ENCODE peak calls at places on chromosomes 5 and 9, in six cellular contexts. S, A, U, H, E and G are unnamed samples.
A peak's percentile ranks its signal among the peaks of the same experiment; 100 is the strongest.

GRCh38 chr9:83430681-83431080 is 107.5 kb downstream of the FRMD3 start:
- DNase-seq in S (no peak), A (no peak), U (no peak), H (no peak), E (peak; percentile 52), G (no peak)

GRCh38 chr9:107333363-107333762 is 50.3 kb downstream of the RAD23B start:
- DNase-seq in S (no peak), A (no peak), U (no peak), H (no peak), E (no peak), G (no peak)

GRCh38 chr9:137502008-137502913 is 43.1 kb upstream of the NSMF start:
- DNase-seq in S (peak; percentile 84), A (no peak), U (no peak), H (no peak), E (peak; percentile 38), G (peak; percentile 32)

GRCh38 chr9:79224672-79225433 is 346.9 kb upstream of the TLE4 start:
- DNase-seq in S (peak; percentile 5), A (peak; percentile 96), U (peak; percentile 82), H (no peak), E (no peak), G (no peak)

GRCh38 chr5:157603333-157604190 is 28.0 kb upstream of the ADAM19 start:
- DNase-seq in S (peak; percentile 33), A (peak; percentile 93), U (peak; percentile 96), H (no peak), E (no peak), G (peak; percentile 78)

GRCh38 chr5:150262502-150262901 is 27.1 kb downstream of the CAMK2A start:
- DNase-seq in S (no peak), A (no peak), U (no peak), H (no peak), E (no peak), G (no peak)

GRCh38 chr5:1536298-1537165 is 12.8 kb upstream of the LPCAT1 start:
- DNase-seq in S (no peak), A (peak; percentile 20), U (no peak), H (peak; percentile 60), E (peak; percentile 22), G (peak; percentile 19)

GRCh38 chr9:22064957-22065356 is 55.9 kb upstream of the CDKN2B start:
- DNase-seq in S (no peak), A (no peak), U (no peak), H (no peak), E (no peak), G (no peak)

GRCh38 chr5:167582263-167582662 is 709.2 kb upstream of the WWC1 start:
- DNase-seq in S (peak; percentile 31), A (peak; percentile 8), U (no peak), H (no peak), E (no peak), G (no peak)

GRCh38 chr5:131164161-131164930 is 710 bp downstream of the HINT1 start:
- DNase-seq in S (peak; percentile 71), A (peak; percentile 84), U (peak; percentile 74), H (peak; percentile 75), E (peak; percentile 75), G (peak; percentile 72)
- TF ChIP-seq CTCF in S (peak; percentile 28), A (peak; percentile 37), U (no peak), H (no peak), E (no peak), G (no peak)

GRCh38 chr5:36179950-36180349 is 28.0 kb downstream of the SKP2 start:
- DNase-seq in S (no peak), A (no peak), U (no peak), H (no peak), E (no peak), G (no peak)

GRCh38 chr5:36177715-36178556 is 26.0 kb downstream of the SKP2 start:
- DNase-seq in S (peak; percentile 13), A (peak; percentile 65), U (peak; percentile 28), H (no peak), E (peak; percentile 37), G (peak; percentile 72)

GRCh38 chr5:36177154-36177553 is 25.2 kb downstream of the SKP2 start:
- DNase-seq in S (no peak), A (no peak), U (no peak), H (no peak), E (no peak), G (no peak)

GRCh38 chr5:36181709-36182262 is 29.9 kb downstream of the SKP2 start:
- DNase-seq in S (no peak), A (no peak), U (no peak), H (no peak), E (no peak), G (no peak)

DNA sequence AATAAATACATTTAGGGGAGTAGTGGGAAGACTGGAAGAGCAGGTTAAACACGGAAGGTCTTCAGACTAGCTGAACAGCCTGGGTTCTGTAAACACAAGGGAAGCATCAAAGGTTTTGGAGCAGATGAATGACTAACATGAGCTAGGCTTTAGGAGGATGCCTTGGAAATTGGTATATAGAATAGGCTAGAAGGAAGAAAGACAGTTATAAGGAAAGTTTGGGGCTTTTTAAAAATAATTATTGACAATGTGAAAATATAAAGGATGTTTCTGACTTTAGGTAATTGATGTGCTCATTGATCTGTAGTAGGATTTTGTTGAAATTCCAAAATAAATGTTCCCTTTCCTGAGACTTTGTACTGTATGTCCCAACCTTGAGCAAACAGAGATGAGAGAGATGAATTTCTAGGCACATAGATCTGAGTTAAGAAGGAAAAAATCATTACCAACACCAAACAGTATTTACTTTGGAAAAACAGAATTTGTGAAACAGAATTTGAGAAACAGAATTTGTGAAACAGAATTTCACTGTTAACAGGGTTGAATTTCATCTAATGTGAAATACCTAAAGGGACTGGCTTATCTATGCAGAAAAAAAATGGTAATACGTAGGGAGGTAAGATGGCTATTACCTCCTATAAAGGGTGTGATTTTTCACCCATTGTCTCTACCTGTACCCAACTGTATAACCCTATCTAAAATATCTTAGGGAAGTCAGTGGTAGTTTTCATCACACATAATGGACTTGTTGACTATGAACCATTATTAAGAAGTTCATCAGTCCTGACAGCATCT is 28.8 kb downstream of the SKP2 start:
- DNase-seq in S (no peak), A (no peak), U (no peak), H (no peak), E (no peak), G (no peak)
- H3K4me3 ChIP-seq in S (no peak overlapping the region), A (no peak overlapping the region), U (no peak overlapping the region), H (no peak overlapping the region), E (no peak overlapping the region), G (no peak overlapping the region)

GRCh38 chr5:145347026-145347616 is 488.0 kb downstream of the PRELID2 start:
- DNase-seq in S (no peak), A (peak; percentile 72), U (peak; percentile 41), H (no peak), E (peak; percentile 22), G (peak; percentile 77)
- H3K4me1 ChIP-seq in S (no peaks in the 10 kb centered on the region), A (peaks cover 13% of the 10 kb centered on the region), U (peaks cover 17% of the 10 kb centered on the region), H (peaks cover 32% of the 10 kb centered on the region), E (no peaks in the 10 kb centered on the region), G (no peaks in the 10 kb centered on the region)

GRCh38 chr5:96434201-96434645 is 1.2 kb upstream of the PCSK1 start:
- DNase-seq in S (peak; percentile 36), A (peak; percentile 74), U (peak; percentile 70), H (peak; percentile 72), E (peak; percentile 84), G (peak; percentile 90)

GRCh38 chr5:96440185-96440538 is 7.1 kb upstream of the PCSK1 start:
- DNase-seq in S (no peak), A (no peak), U (no peak), H (no peak), E (no peak), G (no peak)

DNA sequence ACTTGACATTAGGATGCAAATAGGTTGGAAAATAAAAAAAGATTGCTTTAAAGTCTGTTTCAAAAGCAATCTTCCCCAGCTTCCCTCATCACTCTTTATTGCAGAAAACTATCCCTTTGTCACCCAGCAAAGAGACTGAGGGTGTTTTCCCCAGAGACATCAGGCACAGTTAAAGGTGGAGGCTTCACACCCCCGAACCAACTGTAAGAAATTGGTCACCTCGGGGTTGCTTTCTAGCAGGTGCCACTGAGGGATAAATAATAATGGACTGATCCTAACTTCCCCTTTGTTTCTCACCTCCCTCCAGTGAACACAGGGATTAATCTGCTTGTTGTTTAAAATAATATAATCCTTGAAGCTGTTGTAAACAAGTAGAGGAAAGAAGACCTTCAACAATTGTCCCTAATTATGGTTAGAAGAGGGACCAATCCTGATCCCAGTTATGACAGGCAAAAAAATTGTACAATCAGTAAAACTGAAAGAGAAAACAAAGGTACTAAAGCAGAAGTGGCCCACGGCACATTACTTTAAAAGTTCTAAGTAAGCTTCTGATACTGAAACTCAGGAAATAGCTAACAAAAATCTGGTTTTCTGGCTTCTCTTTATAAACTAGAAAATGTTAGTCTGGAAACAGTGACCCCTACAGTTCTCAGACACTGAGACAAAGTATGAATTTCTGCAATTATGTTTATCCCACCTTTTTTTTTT is 6.6 kb upstream of the PCSK1 start:
- DNase-seq in S (no peak), A (no peak), U (no peak), H (no peak), E (no peak), G (peak; percentile 12)
- TF ChIP-seq CTCF in S (peak; percentile 24), A (peak; percentile 20), U (no peak), H (no peak), E (no peak), G (peak; percentile 29)

DNA sequence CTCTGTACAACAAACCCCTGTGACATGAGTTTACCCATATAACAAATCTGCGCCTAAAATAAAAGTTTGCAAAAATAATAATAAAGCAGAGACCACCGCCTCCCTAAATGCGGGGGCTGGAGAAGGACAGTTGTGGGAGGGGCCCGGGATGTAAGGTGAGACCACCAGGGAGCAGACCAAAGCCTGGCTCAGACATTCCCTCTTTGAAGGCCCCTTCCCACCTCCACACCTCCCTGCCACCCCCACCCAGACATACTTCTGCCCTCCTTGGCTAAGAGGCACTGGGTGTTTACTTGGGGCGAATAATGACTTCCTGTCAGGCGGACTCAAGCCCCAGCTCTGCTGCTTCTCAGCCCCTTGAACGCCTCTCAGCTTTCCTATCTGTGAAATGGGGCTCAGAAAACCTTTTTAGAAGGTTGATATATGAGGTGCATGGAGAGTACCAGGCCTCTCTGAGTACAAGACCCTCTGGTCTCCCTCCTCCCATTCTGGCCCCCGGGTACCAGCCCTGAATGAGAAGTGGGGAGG is 58.8 kb upstream of the GGTA1 start:
- DNase-seq in S (no peak), A (no peak), U (no peak), H (no peak), E (no peak), G (no peak)
- H3K4me3 ChIP-seq in S (no peak overlapping the region), A (no peak overlapping the region), U (no peak overlapping the region), H (no peak overlapping the region), E (no peak overlapping the region), G (no peak overlapping the region)

DNA sequence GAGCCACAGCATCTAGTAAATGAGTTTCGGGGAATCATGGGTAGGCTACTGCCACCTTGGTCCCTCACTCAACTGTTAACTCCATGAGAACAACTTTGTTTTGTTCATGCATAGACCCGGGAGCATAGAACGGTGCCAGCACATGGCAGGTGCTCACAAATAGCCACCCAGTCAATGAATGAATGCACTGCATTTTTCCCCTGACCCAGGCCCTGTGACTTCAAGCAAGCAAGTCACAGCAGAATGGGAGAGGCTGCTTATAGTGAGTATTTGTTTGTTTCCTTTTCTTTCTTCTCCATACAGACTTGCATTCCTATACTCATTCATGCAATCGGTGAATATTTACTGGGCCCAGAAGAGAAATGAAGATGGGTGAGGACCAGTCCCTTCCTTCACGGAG is 62.0 kb downstream of the SHB start:
- DNase-seq in S (no peak), A (no peak), U (no peak), H (no peak), E (no peak), G (no peak)
- H3K4me1 ChIP-seq in S (peaks cover 50% of the 10 kb centered on the region), A (peaks cover 40% of the 10 kb centered on the region), U (peaks cover 40% of the 10 kb centered on the region), H (peaks cover 9% of the 10 kb centered on the region), E (no peaks in the 10 kb centered on the region), G (peaks cover 19% of the 10 kb centered on the region)

GRCh38 chr5:169164481-169164925 is 136.4 kb downstream of the SLIT3 start:
- DNase-seq in S (peak; percentile 84), A (no peak), U (peak; percentile 85), H (peak; percentile 82), E (no peak), G (no peak)
- TF ChIP-seq CTCF in S (no peak), A (no peak), U (no peak), H (no peak), E (no peak), G (no peak)